ENCODE peak calls at places on chromosomes 16 and 17, in four cellular contexts. Y is AG10803, M is adrenal gland, D is heart right ventricle. Q is an unnamed sample.
A peak's percentile ranks its signal among the peaks of the same experiment; 100 is the strongest.

GRCh38 chr17:14471052-14471451 is 170.2 kb downstream of the HS3ST3B1 start:
- DNase-seq in D (no peak), M (no peak), Y (peak; percentile 91), Q (peak; percentile 6)

GRCh38 chr16:87129771-87130170 is 187.4 kb downstream of the C16orf95 start:
- DNase-seq in M (no peak), D (no peak), Y (no peak), Q (peak; percentile 59)

GRCh38 chr17:82121246-82121645 is 23.2 kb upstream of the FASN start:
- DNase-seq in M (no peak), D (no peak), Y (no peak), Q (no peak)

GRCh38 chr17:2405247-2405926 is 4.5 kb upstream of the MNT start:
- DNase-seq in D (no peak), M (peak; percentile 31), Y (peak; percentile 94), Q (peak; percentile 91)

GRCh38 chr16:931171-931570 is 39.6 kb downstream of the LMF1 start:
- DNase-seq in D (no peak), Y (no peak), M (no peak), Q (no peak)

GRCh38 chr16:86039606-86040005 is 140.6 kb downstream of the IRF8 start:
- DNase-seq in D (no peak), M (no peak), Y (no peak), Q (no peak)

GRCh38 chr16:87325480-87325879 is 8.3 kb upstream of the C16orf95 start:
- DNase-seq in M (no peak), D (no peak), Y (peak; percentile 9), Q (no peak)

GRCh38 chr16:20257234-20257633 is 70.1 kb downstream of the GP2 start:
- DNase-seq in M (no peak), D (no peak), Y (no peak), Q (no peak)

GRCh38 chr17:73489333-73489732 is 154.9 kb downstream of the SDK2 start:
- DNase-seq in Y (no peak), D (no peak), M (no peak), Q (no peak)

GRCh38 chr16:27718136-27718766 is 168.3 kb downstream of the KATNIP start:
- DNase-seq in M (no peak), Y (no peak), D (no peak), Q (no peak)

GRCh38 chr16:57628008-57628781 is at the start of gene ADGRG1:
- DNase-seq in Y (peak; percentile 87), M (peak; percentile 90), D (peak; percentile 74), Q (peak; percentile 94)

GRCh38 chr17:56290486-56291118 is 137.3 kb downstream of the ANKFN1 start:
- DNase-seq in Y (no peak), D (no peak), M (no peak), Q (no peak)

GRCh38 chr17:63116967-63117366 is 150.9 kb downstream of the TANC2 start:
- DNase-seq in Y (peak; percentile 21), M (no peak), D (no peak), Q (peak; percentile 32)

GRCh38 chr16:85148959-85149358 is 36.7 kb upstream of the CIBAR2 start:
- DNase-seq in M (no peak), Y (peak; percentile 70), D (no peak), Q (peak; percentile 32)

GRCh38 chr17:75549246-75550138 is 24.0 kb downstream of the LLGL2 start:
- DNase-seq in M (no peak), Y (no peak), D (no peak), Q (no peak)

GRCh38 chr17:74859439-74860228 is at the start of gene GRIN2C:
- DNase-seq in M (no peak), Y (no peak), D (no peak), Q (no peak)

GRCh38 chr17:82964851-82965341 is 114.5 kb upstream of the METRNL start:
- DNase-seq in D (no peak), M (no peak), Y (no peak), Q (no peak)

GRCh38 chr16:28321700-28322411 is 29.5 kb downstream of the SBK1 start:
- DNase-seq in Y (peak; percentile 7), D (no peak), M (peak; percentile 23), Q (peak; percentile 22)

GRCh38 chr17:56785997-56786680 is 47.6 kb downstream of the C17orf67 start:
- DNase-seq in D (no peak), M (no peak), Y (no peak), Q (no peak)

GRCh38 chr16:66511615-66512500 is 38.1 kb downstream of the TK2 start:
- DNase-seq in M (peak; percentile 61), Y (peak; percentile 86), D (no peak), Q (peak; percentile 82)

GRCh38 chr17:29709861-29710849 is 87.4 kb upstream of the CORO6 start:
- DNase-seq in D (no peak), Y (peak; percentile 68), M (no peak), Q (peak; percentile 34)

GRCh38 chr16:85381738-85382592 is 231.2 kb upstream of the GSE1 start:
- DNase-seq in M (peak; percentile 55), D (peak; percentile 30), Y (no peak), Q (peak; percentile 40)

GRCh38 chr16:55569025-55569424 is 2.5 kb downstream of the CAPNS2 start:
- DNase-seq in M (no peak), D (no peak), Y (peak; percentile 84), Q (peak; percentile 83)

GRCh38 chr17:77744268-77744988 is 214.1 kb upstream of the TNRC6C start:
- DNase-seq in M (peak; percentile 10), D (peak; percentile 68), Y (no peak), Q (no peak)

GRCh38 chr16:31453255-31454204 is 5.8 kb upstream of the ARMC5 start:
- DNase-seq in Y (peak; percentile 65), M (peak; percentile 79), D (no peak), Q (peak; percentile 71)

GRCh38 chr16:64092284-64092683 is 1029.6 kb downstream of the CDH11 start:
- DNase-seq in D (no peak), Y (peak; percentile 77), M (no peak), Q (peak; percentile 28)

GRCh38 chr16:87897563-87898505 is 28.5 kb upstream of the SLC7A5 start:
- DNase-seq in Y (no peak), D (no peak), M (no peak), Q (no peak)

GRCh38 chr16:30065943-30066881 is 652 bp downstream of the ALDOA start:
- DNase-seq in D (no peak), Y (peak; percentile 65), M (peak; percentile 75), Q (peak; percentile 59)

GRCh38 chr17:50950002-50950877 is 84.1 kb upstream of the TOB1 start:
- DNase-seq in M (peak; percentile 95), Y (peak; percentile 90), D (peak; percentile 80), Q (peak; percentile 89)

GRCh38 chr16:89096768-89097527 is 3.3 kb downstream of the ACSF3 start:
- DNase-seq in Y (no peak), M (no peak), D (no peak), Q (no peak)

GRCh38 chr17:5226940-5227878 is 7.5 kb downstream of the SCIMP start:
- DNase-seq in D (no peak), M (no peak), Y (no peak), Q (no peak)

GRCh38 chr17:57810740-57811632 is 38.9 kb downstream of the MRPS23 start:
- DNase-seq in M (peak; percentile 56), Y (peak; percentile 59), D (peak; percentile 69), Q (peak; percentile 55)

GRCh38 chr17:13429201-13429600 is 172.5 kb downstream of the HS3ST3A1 start:
- DNase-seq in D (no peak), M (no peak), Y (peak; percentile 92), Q (peak; percentile 90)

GRCh38 chr16:67928561-67929364 is 2.9 kb downstream of the CTRL start:
- DNase-seq in Y (peak; percentile 49), D (peak; percentile 78), M (peak; percentile 71), Q (peak; percentile 60)

DNA sequence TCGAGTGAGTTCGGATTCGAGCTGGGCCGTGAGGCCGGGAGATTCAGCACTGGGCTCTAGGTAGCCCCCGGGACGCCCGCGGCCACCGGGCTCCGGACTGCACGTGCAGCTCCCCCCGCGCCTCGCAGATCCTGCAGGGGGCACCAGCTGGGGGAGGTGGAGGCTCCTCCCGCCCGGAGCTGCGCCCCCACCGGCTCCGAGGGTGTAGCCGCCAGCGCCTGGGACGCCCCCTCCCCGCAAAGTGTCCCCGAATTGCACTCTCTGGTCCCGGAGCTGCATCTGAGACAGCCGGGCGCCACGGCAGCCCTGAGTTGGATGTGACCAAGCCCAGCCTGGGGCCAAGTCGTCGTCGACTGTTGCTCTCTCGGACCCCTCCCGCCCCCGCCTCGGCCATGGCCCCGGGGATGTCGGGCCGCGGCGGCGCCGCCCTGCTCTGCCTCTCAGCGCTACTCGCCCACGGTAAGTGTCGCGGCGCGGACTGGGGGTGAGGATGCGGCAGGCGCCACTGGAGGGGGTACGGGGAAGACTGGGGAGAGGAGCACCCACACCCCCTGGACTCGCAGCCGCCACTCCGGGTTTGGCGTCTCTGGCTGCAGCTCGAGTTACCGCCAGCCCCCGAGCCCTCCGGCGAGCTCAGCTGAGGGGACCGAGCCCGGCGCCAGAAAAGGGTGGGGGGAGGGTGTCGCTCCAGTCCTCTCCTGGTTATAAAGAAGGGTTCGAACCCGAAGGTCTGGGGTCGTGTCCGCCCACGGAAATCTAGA is 1.5 kb downstream of the TMEM132E start:
- DNase-seq in Y (no peak), M (no peak), D (no peak), Q (no peak)
- H3K4me3 ChIP-seq in Y (no peak overlapping the region), M (no peak overlapping the region), D (peak overlapping the region; percentile 53), Q (no peak overlapping the region)

DNA sequence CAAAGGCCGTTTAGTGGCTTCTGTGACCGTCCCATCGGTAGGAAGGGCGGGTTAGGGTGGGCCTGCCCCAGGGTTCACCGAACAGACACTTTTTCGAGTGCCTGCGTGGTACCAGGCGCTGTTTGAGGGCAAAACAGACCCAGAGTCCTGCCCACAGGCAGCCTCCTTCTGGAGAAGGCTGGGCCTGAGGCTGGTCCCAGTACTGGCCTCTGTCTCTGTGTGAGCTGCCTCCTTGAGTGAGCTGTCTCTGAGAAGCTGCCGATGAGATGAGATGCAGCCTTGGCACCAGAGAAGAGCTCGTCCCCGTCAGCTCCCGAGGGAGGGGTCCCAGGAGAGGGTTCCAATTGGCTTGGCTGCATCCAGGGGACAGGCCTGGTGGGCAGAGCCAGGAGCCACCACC is 53.1 kb downstream of the NKD1 start:
- DNase-seq in Y (no peak), M (no peak), D (no peak), Q (no peak)
- TF ChIP-seq CTCF in Y (no peak), M (no peak), D (no peak), Q (no peak)

GRCh38 chr17:66508896-66509843 is 206.8 kb downstream of the PRKCA start:
- DNase-seq in D (no peak), Y (peak; percentile 88), M (peak; percentile 51), Q (peak; percentile 96)
- H3K4me3 ChIP-seq in D (no peak overlapping the region), Y (no peak overlapping the region), M (no peak overlapping the region), Q (no peak overlapping the region)

GRCh38 chr17:47846741-47847340 is 4.1 kb downstream of the SP6 start:
- DNase-seq in D (no peak), Y (no peak), M (no peak), Q (no peak)

GRCh38 chr17:47847341-47848197 is 3.4 kb downstream of the SP6 start:
- DNase-seq in M (no peak), D (no peak), Y (no peak), Q (no peak)

GRCh38 chr17:47843391-47843730 is 2.3 kb upstream of the SCRN2 start:
- DNase-seq in M (no peak), Y (no peak), D (no peak), Q (no peak)

GRCh38 chr17:47844230-47844629 is 3.2 kb upstream of the SCRN2 start:
- DNase-seq in Y (no peak), D (no peak), M (no peak), Q (peak; percentile 35)

GRCh38 chr17:47844814-47845453 is 3.9 kb upstream of the SCRN2 start:
- DNase-seq in Y (peak; percentile 38), M (no peak), D (no peak), Q (peak; percentile 34)
- TF ChIP-seq CTCF in Y (peak; percentile 56), M (peak; percentile 38), D (peak; percentile 8), Q (peak; percentile 59)

Q was measured in fibroblast of the aortic adventitia.